ENCODE peak calls at places on chromosomes 13 and 19, in six cellular contexts. C is WERI-Rb-1, L is progenitor cell of endocrine pancreas, J is AG09319, X is B cell, F is K562. Q is an unnamed sample.

GRCh38 chr19:44943801-44944249 is 1.8 kb downstream of the APOC4 start:
- DNase-seq in C (no peak), L (no peak), J (no peak), X (peak), F (peak), Q (no peak)

GRCh38 chr13:28347456-28348371 is 147.2 kb downstream of the FLT1 start:
- DNase-seq in C (peak), L (no peak), J (no peak), X (no peak), F (peak), Q (no peak)

GRCh38 chr19:45670670-45671453 is 2.8 kb downstream of the GIPR start:
- DNase-seq in C (no peak), L (peak), J (no peak), X (peak), F (peak), Q (peak)

GRCh38 chr13:73767747-73768315 is 366.4 kb downstream of the KLF12 start:
- DNase-seq in C (peak), L (no peak), J (no peak), X (peak), F (peak), Q (no peak)

GRCh38 chr19:18385675-18386542 is at the start of gene GDF15:
- DNase-seq in C (peak), L (peak), J (peak), X (no peak), F (peak), Q (peak)

GRCh38 chr19:45439569-45440258 is 16.0 kb upstream of the ERCC1 start:
- DNase-seq in C (peak), L (peak), J (peak), X (peak), F (peak), Q (peak)

GRCh38 chr13:87810920-87811344 is 139.8 kb downstream of the SLITRK5 start:
- DNase-seq in C (no peak), L (no peak), J (no peak), X (no peak), F (no peak), Q (no peak)

GRCh38 chr13:77000475-77000874 is 8.6 kb downstream of the CLN5 start:
- DNase-seq in C (no peak), L (no peak), J (no peak), X (no peak), F (no peak), Q (no peak)

GRCh38 chr13:83752141-83752540 is 130.1 kb downstream of the SLITRK1 start:
- DNase-seq in C (no peak), L (no peak), J (no peak), X (no peak), F (no peak), Q (no peak)

GRCh38 chr13:60591348-60591747 is 194.3 kb downstream of the TDRD3 start:
- DNase-seq in C (no peak), L (no peak), J (peak), X (no peak), F (no peak), Q (no peak)

GRCh38 chr13:75800545-75800944 is 164.4 kb downstream of the LMO7 start:
- DNase-seq in C (no peak), L (no peak), J (no peak), X (no peak), F (no peak), Q (no peak)

GRCh38 chr13:111629933-111630332 is 309.5 kb downstream of the TEX29 start:
- DNase-seq in C (no peak), L (no peak), J (no peak), X (no peak), F (no peak), Q (no peak)

GRCh38 chr19:24177686-24178085 is 90.7 kb downstream of the ZNF254 start:
- DNase-seq in C (no peak), L (no peak), J (no peak), X (no peak), F (no peak), Q (no peak)

GRCh38 chr13:42068886-42069285 is 20.4 kb downstream of the DGKH start:
- DNase-seq in C (no peak), L (no peak), J (no peak), X (no peak), F (no peak), Q (no peak)

GRCh38 chr19:54287456-54287855 is 6.5 kb upstream of the LILRB2 start:
- DNase-seq in C (no peak), L (no peak), J (peak), X (no peak), F (no peak), Q (no peak)

GRCh38 chr19:39878398-39878797 is 32.2 kb upstream of the FBL start:
- DNase-seq in C (no peak), L (no peak), J (no peak), X (no peak), F (no peak), Q (no peak)

GRCh38 chr13:103351035-103351828 is 285.0 kb upstream of the SLC10A2 start:
- DNase-seq in C (no peak), L (no peak), J (no peak), X (no peak), F (no peak), Q (peak)

GRCh38 chr19:30406220-30406944 is 34.2 kb downstream of the ZNF536 start:
- DNase-seq in C (peak), L (no peak), J (no peak), X (no peak), F (peak), Q (peak)

GRCh38 chr13:108270442-108270841 is 924 bp downstream of the TNFSF13B start:
- DNase-seq in C (no peak), L (no peak), J (no peak), X (no peak), F (no peak), Q (no peak)

GRCh38 chr19:30204721-30205120 is 167.5 kb upstream of the ZNF536 start:
- DNase-seq in C (no peak), L (no peak), J (no peak), X (no peak), F (no peak), Q (no peak)

GRCh38 chr13:52744842-52745241 is 5.2 kb upstream of the CNMD start:
- DNase-seq in C (peak), L (no peak), J (no peak), X (no peak), F (no peak), Q (no peak)

GRCh38 chr13:26222523-26223046 is 471 bp upstream of the RNF6 start:
- DNase-seq in C (no peak), L (no peak), J (no peak), X (no peak), F (no peak), Q (no peak)

GRCh38 chr19:15286688-15287355 is 45.5 kb downstream of the BRD4 start:
- DNase-seq in C (no peak), L (no peak), J (no peak), X (no peak), F (no peak), Q (no peak)

GRCh38 chr19:15287496-15287895 is 44.8 kb downstream of the BRD4 start:
- DNase-seq in C (no peak), L (no peak), J (no peak), X (no peak), F (no peak), Q (no peak)

GRCh38 chr19:15290149-15290548 is 42.2 kb downstream of the BRD4 start:
- DNase-seq in C (no peak), L (no peak), J (no peak), X (no peak), F (no peak), Q (no peak)

GRCh38 chr19:15289673-15290072 is 42.7 kb downstream of the BRD4 start:
- DNase-seq in C (no peak), L (no peak), J (no peak), X (no peak), F (no peak), Q (no peak)

DNA sequence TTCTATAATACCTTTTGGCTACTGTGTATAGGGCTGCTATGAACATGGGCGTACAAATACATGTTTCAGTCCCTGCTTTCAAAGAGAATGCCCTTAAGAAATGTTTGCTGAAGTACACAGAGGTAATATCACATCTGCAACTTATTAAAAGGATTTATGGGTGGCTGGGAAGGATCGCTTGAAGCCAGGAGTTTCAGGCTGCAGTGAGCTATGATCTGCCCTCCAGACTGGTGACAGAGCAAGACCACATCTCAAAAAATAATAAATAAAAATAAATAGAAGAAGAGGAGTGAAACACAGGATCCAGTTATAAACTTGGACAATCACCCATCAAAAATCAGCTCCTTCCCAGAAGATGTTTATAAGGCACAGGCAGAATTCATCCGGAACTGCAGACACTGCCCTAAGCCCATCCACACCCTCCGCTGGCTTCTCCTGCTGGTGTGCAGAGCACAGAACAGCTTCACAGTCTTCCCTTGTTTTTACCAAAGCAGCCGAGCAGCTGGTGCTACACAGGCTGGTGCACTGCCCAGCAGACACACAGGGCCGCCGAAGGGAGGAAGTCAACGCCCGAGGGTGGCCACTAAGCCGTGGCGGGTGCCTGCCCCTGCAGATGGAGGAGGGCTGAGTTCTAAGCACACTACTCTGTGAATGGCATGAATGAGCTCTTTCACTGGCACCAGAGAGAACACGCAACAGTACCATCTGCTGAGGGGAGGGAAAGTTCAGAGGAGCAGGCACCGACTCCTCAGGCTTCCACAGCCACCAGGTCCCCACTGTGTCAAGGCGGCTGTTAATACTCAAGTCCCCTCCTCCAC is 44.0 kb downstream of the BRD4 start:
- DNase-seq in C (peak), L (no peak), J (no peak), X (peak), F (no peak), Q (no peak)
- TF ChIP-seq CTCF in C (no peak), L (no peak), J (peak), X (no peak), F (no peak), Q (no peak)

DNA sequence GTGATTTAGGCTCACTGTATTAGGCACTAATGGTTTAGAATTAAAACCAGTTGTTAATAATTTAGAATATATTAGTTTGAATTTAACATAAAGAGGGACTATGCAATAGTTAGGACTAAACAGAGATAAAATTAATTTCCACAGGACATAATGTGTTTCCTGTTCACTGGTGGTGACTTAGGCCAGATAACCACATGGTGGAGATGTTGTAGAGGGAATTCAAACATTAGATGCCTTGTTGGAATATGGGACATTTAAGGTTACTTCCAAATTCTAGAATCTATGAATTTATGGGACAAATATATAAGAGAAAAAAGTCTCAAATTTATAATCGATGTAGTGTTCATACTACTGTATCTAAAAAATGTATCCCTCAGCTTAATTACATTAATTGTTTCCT is 615.5 kb upstream of the KLHL1 start:
- DNase-seq in C (no peak), L (no peak), J (no peak), X (no peak), F (no peak), Q (no peak)
- TF ChIP-seq CTCF in C (peak), L (peak), J (peak), X (no peak), F (no peak), Q (no peak)

DNA sequence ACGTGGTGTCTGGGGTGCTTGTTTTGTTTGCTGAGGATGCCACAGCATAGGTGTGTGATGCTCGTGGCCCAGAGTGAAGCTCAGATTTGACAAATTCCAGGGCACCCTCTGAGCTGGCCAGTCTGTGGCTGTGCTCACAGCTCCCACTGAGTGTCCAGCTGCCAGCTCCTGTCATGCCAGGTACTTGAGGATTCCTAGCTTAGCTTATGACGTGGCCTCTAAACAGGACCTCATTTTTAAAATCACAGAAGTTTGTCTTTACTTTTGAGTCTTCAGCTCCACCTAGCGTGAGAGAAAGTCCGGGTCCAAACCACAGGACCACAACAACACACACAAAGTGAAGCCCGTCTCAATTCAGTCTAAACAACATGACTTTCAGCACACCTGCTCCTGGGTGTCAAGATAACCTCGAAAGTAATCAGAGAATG is 117.3 kb downstream of the RAB20 start:
- DNase-seq in C (no peak), L (no peak), J (no peak), X (no peak), F (peak), Q (no peak)
- TF ChIP-seq CTCF in C (no peak), L (no peak), J (peak), X (no peak), F (peak), Q (no peak)

GRCh38 chr19:436413-436950 is 24.4 kb downstream of the SHC2 start:
- DNase-seq in C (no peak), L (no peak), J (no peak), X (no peak), F (no peak), Q (no peak)
- TF ChIP-seq CTCF in C (no peak), L (no peak), J (no peak), X (no peak), F (no peak), Q (no peak)